ENCODE peak calls at places on chromosomes 2 and 18, in nine cellular contexts. O, N, X, T, F, V, U, J and H are unnamed samples.

GRCh38 chr2:3769766-3770165 is 66.4 kb downstream of the DCDC2C start:
- DNase-seq in O (no peak), U (no peak), X (no peak), F (no peak), V (no peak), T (no peak), N (no peak), J (peak; percentile 17), H (no peak)

GRCh38 chr2:238947920-238948710 is 100.2 kb downstream of the TWIST2 start:
- DNase-seq in T (no peak), V (peak; percentile 78), J (peak; percentile 97), X (no peak), O (no peak), N (peak; percentile 71), F (peak; percentile 97), U (peak; percentile 81), H (peak; percentile 60)

GRCh38 chr18:13483316-13484270 is 242.8 kb downstream of the FAM210A start:
- DNase-seq in X (no peak), V (no peak), J (no peak), U (no peak), N (no peak), T (no peak), F (no peak), O (no peak), H (no peak)

GRCh38 chr18:12029786-12030571 is 48.7 kb downstream of the IMPA2 start:
- DNase-seq in T (no peak), F (no peak), J (no peak), X (no peak), N (no peak), U (peak; percentile 64), O (no peak), V (no peak), H (no peak)

GRCh38 chr2:26605969-26606846 is 35.0 kb downstream of the CIB4 start:
- DNase-seq in F (no peak), U (peak; percentile 50), T (no peak), V (no peak), J (no peak), N (no peak), X (no peak), O (no peak), H (no peak)

GRCh38 chr18:62250475-62250874 is 63.4 kb downstream of the RELCH start:
- DNase-seq in V (no peak), T (no peak), O (no peak), J (no peak), X (no peak), U (no peak), F (no peak), N (no peak), H (no peak)

GRCh38 chr2:189937691-189938090 is 124.8 kb downstream of the MSTN start:
- DNase-seq in J (peak; percentile 12), U (no peak), F (peak; percentile 12), X (no peak), N (no peak), T (no peak), O (no peak), V (no peak), H (no peak)

GRCh38 chr2:200042102-200042735 is 86.8 kb downstream of the MAIP1 start:
- DNase-seq in X (no peak), T (no peak), U (no peak), N (no peak), J (peak; percentile 90), O (no peak), F (peak; percentile 90), V (peak; percentile 78), H (no peak)

GRCh38 chr2:98806266-98806697 is 75.3 kb upstream of the MGAT4A start:
- DNase-seq in V (peak; percentile 11), F (peak; percentile 4), J (no peak), X (no peak), N (peak; percentile 83), T (no peak), O (no peak), U (peak; percentile 93), H (no peak)

GRCh38 chr18:68847219-68847860 is 49.5 kb downstream of the CCDC102B start:
- DNase-seq in V (peak; percentile 78), F (peak; percentile 8), N (no peak), U (no peak), T (peak; percentile 13), X (no peak), O (no peak), J (peak; percentile 63), H (peak; percentile 11)

GRCh38 chr18:23059541-23060465 is 75.5 kb upstream of the CABLES1 start:
- DNase-seq in U (no peak), V (no peak), J (peak; percentile 26), T (no peak), O (no peak), F (no peak), N (no peak), X (no peak), H (no peak)

GRCh38 chr2:146734042-146734715 is 1110.7 kb upstream of the ACVR2A start:
- DNase-seq in O (no peak), X (no peak), V (peak; percentile 90), F (peak; percentile 24), U (no peak), J (peak; percentile 41), T (peak; percentile 64), N (no peak), H (peak; percentile 6)

GRCh38 chr2:149342509-149342908 is 12.1 kb downstream of the LYPD6 start:
- DNase-seq in T (no peak), V (no peak), O (no peak), U (no peak), X (no peak), F (no peak), J (no peak), N (no peak), H (no peak)

GRCh38 chr2:73851274-73851673 is 22.5 kb downstream of the STAMBP start:
- DNase-seq in N (no peak), X (no peak), T (no peak), F (no peak), V (no peak), J (no peak), O (no peak), U (no peak), H (no peak)

GRCh38 chr2:126482582-126483464 is 173.1 kb upstream of the GYPC start:
- DNase-seq in J (no peak), F (no peak), O (no peak), U (no peak), X (no peak), N (no peak), T (no peak), V (no peak), H (no peak)

GRCh38 chr2:215883799-215884198 is 129.6 kb downstream of the MREG start:
- DNase-seq in F (no peak), T (no peak), N (no peak), V (no peak), X (no peak), U (no peak), J (no peak), O (no peak), H (no peak)

GRCh38 chr2:10722252-10722825 is 909 bp downstream of the ATP6V1C2 start:
- DNase-seq in U (no peak), O (no peak), V (no peak), T (no peak), X (no peak), N (no peak), J (no peak), F (no peak), H (no peak)

GRCh38 chr2:10721344-10722251 is at the start of gene ATP6V1C2:
- DNase-seq in V (no peak), N (no peak), O (no peak), F (no peak), T (peak; percentile 78), U (no peak), X (no peak), J (no peak), H (no peak)

GRCh38 chr2:10720306-10720705 is 1.1 kb upstream of the ATP6V1C2 start:
- DNase-seq in T (no peak), F (no peak), N (no peak), J (no peak), X (no peak), V (no peak), O (no peak), U (no peak), H (no peak)

GRCh38 chr2:10717630-10718029 is 3.8 kb upstream of the ATP6V1C2 start:
- DNase-seq in J (peak; percentile 61), N (no peak), X (no peak), U (no peak), F (peak; percentile 67), T (no peak), V (peak; percentile 51), O (no peak), H (peak; percentile 2)

DNA sequence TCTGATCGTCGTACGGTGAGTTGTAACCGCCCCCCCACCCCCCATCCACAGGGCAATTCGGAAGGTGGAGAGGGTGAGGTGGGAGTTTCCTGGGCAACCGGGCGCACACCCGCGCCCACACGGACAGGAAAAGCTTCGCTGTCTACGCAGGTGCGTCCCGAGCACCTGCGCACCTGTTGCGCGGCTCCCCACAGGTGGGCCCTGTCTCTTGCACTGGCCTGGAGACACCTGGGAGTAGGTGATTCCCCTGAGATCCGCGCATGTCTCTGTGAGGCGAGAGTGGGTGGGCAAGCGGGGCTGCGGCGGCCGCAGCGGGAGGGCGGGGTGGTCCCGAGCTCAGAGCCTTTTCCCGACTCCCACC is 467 bp upstream of the ATP6V1C2 start:
- DNase-seq in O (no peak), T (no peak), F (no peak), U (no peak), J (no peak), N (no peak), V (no peak), X (no peak), H (no peak)
- H3K4me3 ChIP-seq in O (peak overlapping the region; percentile 74), T (peak overlapping the region; percentile 40), F (no peak overlapping the region), U (peak overlapping the region; percentile 32), J (no peak overlapping the region), N (peak overlapping the region; percentile 67), V (no peak overlapping the region), X (no peak overlapping the region), H (no peak overlapping the region)

GRCh38 chr2:63840081-63840784 is 1.5 kb upstream of the UGP2 start:
- DNase-seq in V (no peak), U (no peak), O (peak; percentile 9), X (no peak), J (no peak), F (no peak), N (no peak), T (no peak), H (no peak)
- TF ChIP-seq CTCF in V (no peak), U (no peak), O (no peak), X (no peak), J (no peak), F (no peak), N (no peak), T (no peak), H (no peak)

DNA sequence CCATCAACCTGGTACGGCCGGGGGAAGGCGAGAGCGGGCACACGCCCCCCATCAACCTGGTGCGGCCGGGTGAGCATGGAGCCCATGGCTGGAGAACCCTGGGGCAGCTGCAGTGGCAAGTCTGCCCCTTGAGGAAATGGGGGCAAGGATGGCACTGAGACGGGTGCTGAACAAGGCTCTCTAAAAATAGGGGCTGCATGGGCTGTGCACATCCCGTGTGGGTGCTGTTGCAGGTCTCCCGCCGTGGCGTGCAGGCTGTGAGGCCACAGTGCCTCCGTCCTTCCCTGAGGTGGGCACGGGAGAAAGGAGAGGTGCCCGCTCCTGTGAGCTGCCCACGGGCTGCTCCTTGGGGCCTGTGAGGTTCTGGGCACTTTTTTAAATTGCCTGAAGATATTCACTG is 99.2 kb downstream of the NFATC1 start:
- DNase-seq in U (peak; percentile 61), N (no peak), O (no peak), T (no peak), V (no peak), X (no peak), F (no peak), J (no peak), H (no peak)
- H3K27ac ChIP-seq in U (peak overlapping the region; percentile 86), N (no peak overlapping the region), O (no peak overlapping the region), T (peak overlapping the region; percentile 79), V (no peak overlapping the region), X (no peak overlapping the region), F (no peak overlapping the region), J (no peak overlapping the region), H (no peak overlapping the region)

GRCh38 chr2:192328297-192328696 is 133.6 kb upstream of the TMEFF2 start:
- DNase-seq in V (no peak), J (no peak), X (no peak), F (no peak), O (no peak), U (no peak), T (no peak), N (no peak), H (no peak)
- H3K4me3 ChIP-seq in V (no peak overlapping the region), J (no peak overlapping the region), X (no peak overlapping the region), F (no peak overlapping the region), O (no peak overlapping the region), U (no peak overlapping the region), T (no peak overlapping the region), N (no peak overlapping the region), H (no peak overlapping the region)